ENCODE peak calls at places on chromosomes 6 and 20, in five cellular contexts. M, D, Y, H and C are unnamed samples.
A peak's percentile ranks its signal among the peaks of the same experiment; 100 is the strongest.

GRCh38 chr6:25732468-25733198 is 21.9 kb upstream of the SLC17A4 start:
- DNase-seq in M (no peak), D (no peak), Y (no peak), H (no peak), C (peak; percentile 25)

GRCh38 chr6:127956260-127956888 is 55.5 kb upstream of the THEMIS start:
- DNase-seq in M (no peak), D (no peak), Y (peak; percentile 5), H (no peak), C (no peak)

GRCh38 chr6:149046822-149047246 is 270.7 kb upstream of the TAB2 start:
- DNase-seq in M (no peak), D (no peak), Y (peak; percentile 50), H (no peak), C (no peak)

GRCh38 chr6:33706136-33706725 is 5.3 kb downstream of the UQCC2 start:
- DNase-seq in M (no peak), D (no peak), Y (no peak), H (no peak), C (no peak)

GRCh38 chr20:58228103-58228483 is 360 bp downstream of the ANKRD60 start:
- DNase-seq in M (no peak), D (no peak), Y (no peak), H (no peak), C (no peak)

GRCh38 chr6:151070666-151071065 is 169.1 kb upstream of the AKAP12 start:
- DNase-seq in M (no peak), D (no peak), Y (peak; percentile 85), H (no peak), C (no peak)

GRCh38 chr20:32877507-32877906 is 18.8 kb downstream of the EFCAB8 start:
- DNase-seq in M (no peak), D (no peak), Y (peak; percentile 53), H (no peak), C (no peak)

GRCh38 chr6:27517238-27517637 is 44.3 kb upstream of the ZNF184 start:
- DNase-seq in M (no peak), D (no peak), Y (no peak), H (no peak), C (no peak)

GRCh38 chr6:79215233-79215824 is 19.2 kb downstream of the HMGN3 start:
- DNase-seq in M (no peak), D (no peak), Y (peak; percentile 51), H (peak; percentile 45), C (no peak)

GRCh38 chr6:168157272-168158007 is 78.4 kb upstream of the FRMD1 start:
- DNase-seq in M (no peak), D (no peak), Y (peak; percentile 89), H (no peak), C (no peak)

GRCh38 chr6:33785766-33786165 is 3.2 kb downstream of the LEMD2 start:
- DNase-seq in M (no peak), D (no peak), Y (peak; percentile 84), H (no peak), C (no peak)

GRCh38 chr6:43853066-43853650 is 83.1 kb downstream of the VEGFA start:
- DNase-seq in M (no peak), D (no peak), Y (peak; percentile 41), H (no peak), C (no peak)

GRCh38 chr6:1497593-1498105 is 108.3 kb downstream of the FOXF2 start:
- DNase-seq in M (no peak), D (no peak), Y (no peak), H (no peak), C (no peak)

GRCh38 chr20:20492521-20493334 is 124.8 kb downstream of the INSM1 start:
- DNase-seq in M (no peak), D (peak; percentile 71), Y (peak; percentile 78), H (no peak), C (no peak)

GRCh38 chr6:143141442-143141841 is 80.8 kb downstream of the AIG1 start:
- DNase-seq in M (no peak), D (no peak), Y (no peak), H (no peak), C (no peak)

GRCh38 chr6:139881728-139882211 is 507.3 kb upstream of the CITED2 start:
- DNase-seq in M (no peak), D (peak; percentile 43), Y (peak; percentile 38), H (peak; percentile 53), C (no peak)

DNA sequence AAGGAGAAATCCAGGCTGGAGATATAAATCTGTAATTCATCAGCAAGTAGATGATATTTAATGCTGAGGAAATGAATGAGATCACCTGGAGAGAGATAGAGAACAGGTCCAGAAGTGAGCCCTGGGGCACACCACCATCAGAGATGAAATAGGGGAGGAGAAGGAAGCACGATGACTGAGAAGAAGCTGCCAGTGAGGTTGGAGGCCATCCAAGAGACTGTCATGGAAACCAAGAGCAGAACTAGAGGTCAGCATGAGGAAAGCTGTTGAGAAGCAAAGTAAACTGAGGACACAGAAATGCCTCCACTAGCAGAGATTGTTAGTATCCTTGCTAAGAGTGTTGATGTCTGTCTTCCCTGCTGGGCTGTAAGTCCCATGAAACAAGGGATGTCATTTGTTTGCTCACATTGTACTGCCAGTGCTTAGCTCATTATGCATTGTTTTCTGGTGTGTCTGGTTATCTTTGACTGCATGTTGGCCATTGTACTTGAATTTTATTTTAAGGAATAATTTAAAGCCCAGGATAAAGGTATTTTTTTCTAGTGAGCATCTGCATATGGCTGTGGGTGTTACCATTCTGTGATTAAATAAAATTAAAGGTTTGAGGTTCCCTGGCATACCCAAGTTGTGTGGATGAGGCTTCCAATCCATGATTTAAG is 35.8 kb downstream of the CDH22 start:
- DNase-seq in M (no peak), D (no peak), Y (no peak), H (no peak), C (no peak)
- H3K27me3 ChIP-seq in M (peaks cover 3% of the 10 kb centered on the region), D (no peaks in the 10 kb centered on the region), Y (peaks cover 12% of the 10 kb centered on the region), H (no peaks in the 10 kb centered on the region), C (no peaks in the 10 kb centered on the region)

DNA sequence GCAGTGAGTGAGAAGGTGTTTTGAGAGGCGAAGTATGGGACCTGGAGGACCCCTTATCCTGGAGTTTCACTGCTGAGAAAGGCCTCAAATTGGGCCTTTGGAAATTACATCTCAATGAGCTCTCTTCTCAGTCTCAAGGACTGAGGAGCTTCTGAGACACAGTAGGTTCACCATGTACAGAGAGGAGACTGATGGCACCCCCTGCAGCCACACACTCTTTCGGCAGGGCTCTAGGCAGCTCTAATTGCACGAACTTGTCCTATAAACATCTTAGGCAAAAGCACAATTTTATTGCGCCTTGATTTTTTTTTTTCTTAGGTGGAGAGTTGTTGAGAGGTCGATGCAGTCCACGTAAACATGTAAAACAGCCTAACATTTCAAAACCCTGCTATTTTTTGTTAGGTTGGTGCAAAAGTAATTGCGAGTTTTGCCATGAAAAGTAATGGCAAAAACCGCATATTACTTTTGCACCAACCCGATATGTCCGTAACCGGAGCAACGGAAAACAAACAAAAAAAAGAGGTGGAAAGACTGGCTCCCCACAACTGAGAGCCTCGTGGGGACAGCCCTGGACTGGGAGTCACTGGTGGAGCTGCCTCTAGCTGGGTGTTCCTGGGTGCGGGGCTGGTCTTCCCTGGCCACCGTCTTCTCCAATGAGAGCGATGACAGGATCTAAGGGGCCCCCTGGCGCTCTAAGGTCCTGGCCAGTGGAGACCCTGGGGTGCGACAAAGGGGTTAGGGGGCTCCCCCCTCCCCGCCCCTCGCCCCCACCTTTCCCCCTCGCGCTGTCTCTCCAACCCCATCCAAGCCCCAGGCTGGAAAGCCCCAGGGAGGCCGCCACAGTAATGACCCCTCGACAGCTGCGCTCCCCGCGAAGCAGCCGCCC is 84.0 kb upstream of the EYA2 start:
- DNase-seq in M (no peak), D (no peak), Y (no peak), H (no peak), C (no peak)
- TF ChIP-seq CTCF in M (no peak), D (no peak), Y (no peak), H (no peak), C (no peak)

GRCh38 chr20:46306743-46307138 is 1.6 kb downstream of the CDH22 start:
- DNase-seq in M (no peak), D (no peak), Y (no peak), H (no peak), C (no peak)
- H3K27me3 ChIP-seq in M (peaks cover 22% of the 10 kb centered on the region), D (peaks cover 15% of the 10 kb centered on the region), Y (peaks cover 65% of the 10 kb centered on the region), H (peaks cover 30% of the 10 kb centered on the region), C (no peaks in the 10 kb centered on the region)

DNA sequence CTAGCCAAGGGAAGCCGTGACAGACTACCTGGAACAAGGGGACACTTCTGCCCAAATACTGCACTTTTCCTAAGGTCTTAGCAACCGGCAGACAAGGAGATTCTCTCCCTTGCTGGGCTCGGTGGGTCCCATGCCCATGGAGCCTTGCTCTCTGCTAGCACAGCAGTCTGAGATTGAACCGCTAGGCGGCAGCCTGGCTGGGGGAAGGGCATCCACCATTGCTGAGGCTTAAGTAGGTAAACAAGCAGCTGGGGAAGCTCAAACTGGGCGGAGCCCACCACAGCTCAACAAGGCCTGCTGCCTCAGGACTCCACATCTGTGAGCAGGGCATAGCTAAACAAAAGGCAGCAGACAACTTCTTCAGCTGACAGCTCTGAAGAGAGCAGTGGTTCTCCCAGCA is 87.8 kb upstream of the ASCC3 start:
- DNase-seq in M (no peak), D (no peak), Y (no peak), H (no peak), C (no peak)
- TF ChIP-seq CTCF in M (no peak), D (no peak), Y (no peak), H (no peak), C (no peak)

DNA sequence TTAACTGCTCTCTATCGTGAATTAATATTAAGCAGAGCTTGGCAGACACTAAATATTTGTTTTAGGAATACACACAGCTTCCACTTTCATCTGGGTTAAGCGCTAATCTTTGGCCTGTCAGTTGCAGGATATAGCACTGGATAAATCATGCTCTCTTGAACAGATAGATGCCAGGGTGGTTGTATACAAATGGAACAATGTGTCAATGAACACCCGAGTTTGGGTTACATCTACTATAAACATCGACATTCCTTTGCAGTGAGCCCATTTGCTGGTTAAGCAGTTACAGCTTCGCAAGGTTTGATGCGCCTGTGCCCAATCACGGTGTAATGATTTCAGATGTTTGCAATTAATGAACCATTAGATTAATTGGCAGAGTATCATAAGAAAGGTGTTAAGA is 338.3 kb upstream of the ZFP64 start:
- DNase-seq in M (no peak), D (no peak), Y (peak; percentile 52), H (no peak), C (no peak)
- H3K27me3 ChIP-seq in M (no peaks in the 10 kb centered on the region), D (peaks cover 6% of the 10 kb centered on the region), Y (no peaks in the 10 kb centered on the region), H (peaks cover 11% of the 10 kb centered on the region), C (no peaks in the 10 kb centered on the region)

DNA sequence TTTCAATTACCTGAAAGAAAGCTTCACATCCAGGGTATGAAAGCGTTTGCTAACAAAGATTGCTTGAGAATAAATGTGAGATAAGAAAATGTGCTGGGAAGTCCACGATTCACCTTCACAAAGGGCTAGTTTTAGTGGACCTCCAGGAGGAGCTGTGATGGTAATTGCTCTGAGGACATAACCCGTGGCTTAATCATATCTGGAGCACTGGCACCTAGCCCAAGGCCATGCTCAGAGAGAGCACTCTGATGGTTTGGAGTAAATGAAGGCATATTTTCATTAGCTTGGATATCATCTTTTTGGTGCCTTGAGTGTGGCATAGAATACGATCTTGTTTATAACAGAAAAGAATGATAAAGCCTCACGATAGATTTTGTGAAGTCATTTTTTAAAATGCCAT is 46.9 kb upstream of the BACH2 start:
- DNase-seq in M (no peak), D (no peak), Y (peak; percentile 61), H (peak; percentile 83), C (peak; percentile 26)
- TF ChIP-seq CTCF in M (no peak), D (no peak), Y (peak; percentile 23), H (no peak), C (no peak)